ENCODE peak calls at places on chromosomes 6 and 20, in four cellular contexts. K is iris pigment epithelial cell, T is cardiac fibroblast, S is fibroblast of lung. B is an unnamed sample.
A peak's percentile ranks its signal among the peaks of the same experiment; 100 is the strongest.

GRCh38 chr6:42952389-42952788 is 8.2 kb upstream of the GNMT start:
- DNase-seq in K (no peak), T (no peak), S (no peak), B (no peak)

GRCh38 chr6:154127638-154128037 is 88.6 kb downstream of the OPRM1 start:
- DNase-seq in K (no peak), T (no peak), S (no peak), B (no peak)

GRCh38 chr6:81783893-81784292 is 31.4 kb upstream of the TENT5A start:
- DNase-seq in K (no peak), T (no peak), S (no peak), B (no peak)

GRCh38 chr6:111210074-111210729 is 122.9 kb downstream of the SLC16A10 start:
- DNase-seq in K (peak; percentile 66), T (peak; percentile 79), S (peak; percentile 34), B (peak; percentile 70)

GRCh38 chr6:20403766-20404640 is 2.3 kb downstream of the E2F3 start:
- DNase-seq in K (peak; percentile 72), T (peak; percentile 74), S (peak; percentile 65), B (no peak)

GRCh38 chr6:142946924-142947701 is 2.1 kb upstream of the HIVEP2 start:
- DNase-seq in K (peak; percentile 90), T (peak; percentile 83), S (peak; percentile 78), B (peak; percentile 89)

GRCh38 chr20:36344517-36345132 is 38.5 kb downstream of the DLGAP4 start:
- DNase-seq in K (peak; percentile 36), T (peak; percentile 58), S (peak; percentile 41), B (peak; percentile 80)

GRCh38 chr6:49713346-49713745 is at the start of gene CRISP2:
- DNase-seq in K (no peak), T (no peak), S (no peak), B (no peak)